ENCODE peak calls at places on chromosomes 6 and 20, in seven cellular contexts. I, J, O, U, K, F and P are unnamed samples.

GRCh38 chr6:150730801-150731445 is 131.2 kb downstream of the PLEKHG1 start:
- DNase-seq in I (no peak), J (no peak), O (no peak), U (no peak), K (no peak), F (no peak), P (no peak)

GRCh38 chr6:84568971-84569370 is 195.4 kb downstream of the TBX18 start:
- DNase-seq in I (no peak), J (no peak), O (no peak), U (no peak), K (no peak), F (no peak), P (no peak)

GRCh38 chr6:44925100-44925739 is 402.9 kb upstream of the RUNX2 start:
- DNase-seq in I (no peak), J (no peak), O (no peak), U (no peak), K (no peak), F (no peak), P (no peak)

GRCh38 chr6:4289770-4290320 is 154.5 kb upstream of the ECI2 start:
- DNase-seq in I (no peak), J (no peak), O (no peak), U (no peak), K (no peak), F (no peak), P (no peak)

GRCh38 chr20:37114012-37114411 is 18.2 kb upstream of the RBL1 start:
- DNase-seq in I (no peak), J (no peak), O (no peak), U (no peak), K (no peak), F (no peak), P (no peak)

GRCh38 chr6:167161895-167162467 is 4.2 kb upstream of the GPR31 start:
- DNase-seq in I (no peak), J (no peak), O (no peak), U (no peak), K (no peak), F (no peak), P (no peak)

GRCh38 chr6:129276986-129277385 is 394.0 kb downstream of the LAMA2 start:
- DNase-seq in I (no peak), J (no peak), O (no peak), U (no peak), K (no peak), F (no peak), P (no peak)

GRCh38 chr20:22776369-22776768 is 192.0 kb upstream of the FOXA2 start:
- DNase-seq in I (no peak), J (no peak), O (no peak), U (no peak), K (no peak), F (no peak), P (no peak)

GRCh38 chr20:46767127-46767761 is 57.8 kb downstream of the SLC2A10 start:
- DNase-seq in I (peak), J (peak), O (peak), U (no peak), K (no peak), F (no peak), P (no peak)

GRCh38 chr6:48176909-48177308 is 65.9 kb upstream of the PTCHD4 start:
- DNase-seq in I (no peak), J (no peak), O (no peak), U (no peak), K (no peak), F (no peak), P (no peak)

GRCh38 chr6:5672581-5673011 is 334.1 kb downstream of the NRN1 start:
- DNase-seq in I (no peak), J (peak), O (no peak), U (no peak), K (peak), F (no peak), P (peak)

GRCh38 chr20:22403860-22404608 is 180.3 kb downstream of the FOXA2 start:
- DNase-seq in I (no peak), J (no peak), O (no peak), U (no peak), K (no peak), F (no peak), P (no peak)

GRCh38 chr6:105839266-105839665 is 246.9 kb upstream of the PRDM1 start:
- DNase-seq in I (no peak), J (no peak), O (no peak), U (no peak), K (no peak), F (no peak), P (no peak)

GRCh38 chr6:109236140-109237081 is 141.1 kb downstream of the CEP57L1 start:
- DNase-seq in I (no peak), J (no peak), O (no peak), U (no peak), K (no peak), F (no peak), P (no peak)

GRCh38 chr20:54340667-54341081 is 132.8 kb downstream of the PFDN4 start:
- DNase-seq in I (no peak), J (no peak), O (no peak), U (no peak), K (no peak), F (no peak), P (no peak)

GRCh38 chr6:148164645-148165044 is 178.0 kb upstream of the SASH1 start:
- DNase-seq in I (no peak), J (no peak), O (no peak), U (no peak), K (no peak), F (no peak), P (no peak)

GRCh38 chr6:78868124-78868523 is 773 bp downstream of the IRAK1BP1 start:
- DNase-seq in I (no peak), J (no peak), O (no peak), U (no peak), K (no peak), F (no peak), P (no peak)

GRCh38 chr6:40903456-40903855 is 135.6 kb downstream of the UNC5CL start:
- DNase-seq in I (no peak), J (no peak), O (no peak), U (no peak), K (no peak), F (no peak), P (no peak)

GRCh38 chr6:4240148-4240547 is 104.8 kb upstream of the ECI2 start:
- DNase-seq in I (no peak), J (no peak), O (no peak), U (no peak), K (no peak), F (no peak), P (no peak)

GRCh38 chr6:163818719-163819118 is 404.2 kb downstream of the QKI start:
- DNase-seq in I (no peak), J (no peak), O (no peak), U (no peak), K (no peak), F (no peak), P (no peak)

GRCh38 chr20:51517839-51518238 is 24.7 kb downstream of the NFATC2 start:
- DNase-seq in I (no peak), J (no peak), O (no peak), U (no peak), K (no peak), F (no peak), P (no peak)

GRCh38 chr6:92231220-92231701 is 1188.1 kb downstream of the EPHA7 start:
- DNase-seq in I (no peak), J (no peak), O (no peak), U (no peak), K (no peak), F (no peak), P (no peak)

GRCh38 chr20:32470025-32470861 is 112.1 kb downstream of the ASXL1 start:
- DNase-seq in I (no peak), J (peak), O (no peak), U (no peak), K (peak), F (no peak), P (no peak)

GRCh38 chr6:107400748-107401147 is 58.6 kb downstream of the PDSS2 start:
- DNase-seq in I (no peak), J (no peak), O (no peak), U (no peak), K (no peak), F (no peak), P (no peak)

GRCh38 chr6:158286413-158286812 is 25.9 kb upstream of the TULP4 start:
- DNase-seq in I (no peak), J (no peak), O (no peak), U (no peak), K (no peak), F (no peak), P (no peak)

GRCh38 chr6:145798530-145798929 is 16.1 kb downstream of the FBXO30 start:
- DNase-seq in I (no peak), J (no peak), O (no peak), U (no peak), K (no peak), F (no peak), P (no peak)

GRCh38 chr20:17169575-17170136 is 57.2 kb upstream of the PCSK2 start:
- DNase-seq in I (no peak), J (no peak), O (no peak), U (no peak), K (peak), F (no peak), P (no peak)

GRCh38 chr6:10678456-10678855 is 16.0 kb downstream of the C6orf52 start:
- DNase-seq in I (peak), J (no peak), O (no peak), U (no peak), K (no peak), F (no peak), P (no peak)

GRCh38 chr6:38804368-38804767 is 89.3 kb downstream of the DNAH8 start:
- DNase-seq in I (no peak), J (no peak), O (no peak), U (no peak), K (no peak), F (no peak), P (no peak)

GRCh38 chr6:163790296-163790840 is 375.9 kb downstream of the QKI start:
- DNase-seq in I (no peak), J (no peak), O (no peak), U (no peak), K (no peak), F (no peak), P (no peak)

GRCh38 chr20:1835126-1835525 is 60.1 kb upstream of the SIRPA start:
- DNase-seq in I (no peak), J (no peak), O (no peak), U (no peak), K (no peak), F (no peak), P (no peak)

GRCh38 chr20:1841554-1842140 is 53.6 kb upstream of the SIRPA start:
- DNase-seq in I (peak), J (no peak), O (no peak), U (peak), K (peak), F (no peak), P (no peak)

GRCh38 chr20:1835531-1835930 is 59.7 kb upstream of the SIRPA start:
- DNase-seq in I (no peak), J (no peak), O (no peak), U (no peak), K (no peak), F (no peak), P (no peak)

GRCh38 chr20:1840865-1841553 is 54.2 kb upstream of the SIRPA start:
- DNase-seq in I (no peak), J (no peak), O (no peak), U (no peak), K (no peak), F (no peak), P (no peak)

DNA sequence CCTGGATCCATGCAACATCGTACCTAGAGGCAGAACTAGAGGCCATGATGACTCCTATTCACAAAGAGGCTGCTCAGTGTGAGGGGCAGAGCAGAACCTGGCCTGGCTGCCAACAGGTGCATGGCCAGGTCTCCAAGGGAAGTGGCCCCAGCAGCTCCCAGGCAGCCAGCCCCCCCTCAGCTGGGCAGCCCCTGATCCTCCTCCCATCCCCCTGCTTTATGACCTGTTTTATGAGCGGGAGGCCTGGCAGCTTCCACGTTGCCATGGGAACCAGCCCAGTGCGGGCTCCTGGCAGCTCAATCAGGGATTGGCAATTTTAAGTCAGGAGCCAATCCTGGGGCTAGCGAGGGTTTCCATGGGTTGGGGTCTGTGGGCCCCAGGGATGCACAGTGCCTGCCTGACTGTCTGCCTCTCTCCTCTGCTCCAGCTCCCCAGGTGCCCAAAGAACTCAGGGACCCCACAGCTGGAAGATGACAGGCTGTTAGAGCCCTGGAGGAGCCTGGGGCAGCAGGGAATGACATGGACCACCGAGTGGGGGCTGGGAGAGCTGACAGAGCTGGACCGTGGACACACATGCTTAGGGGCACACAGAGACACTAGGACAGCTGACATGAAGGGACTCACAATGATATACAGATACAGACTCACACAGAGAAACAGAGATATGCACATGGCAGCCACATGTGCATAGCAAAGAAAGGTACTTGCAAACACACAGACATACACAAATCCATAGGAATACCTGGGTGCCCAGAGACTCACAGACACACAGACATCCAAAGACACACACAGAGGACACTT is 56.5 kb upstream of the SIRPA start:
- DNase-seq in I (no peak), J (no peak), O (no peak), U (no peak), K (no peak), F (no peak), P (no peak)
- H3K4me3 ChIP-seq in I (no peak), J (no peak), O (no peak), U (no peak), K (no peak), F (no peak), P (no peak)

GRCh38 chr6:88532241-88532860 is 366.2 kb upstream of the CNR1 start:
- DNase-seq in I (no peak), J (no peak), O (no peak), U (no peak), K (no peak), F (no peak), P (no peak)

GRCh38 chr6:88538849-88539571 is 372.9 kb upstream of the CNR1 start:
- DNase-seq in I (no peak), J (no peak), O (no peak), U (no peak), K (no peak), F (no peak), P (no peak)

GRCh38 chr6:88536056-88536455 is 369.9 kb upstream of the CNR1 start:
- DNase-seq in I (no peak), J (no peak), O (no peak), U (no peak), K (peak), F (no peak), P (no peak)

GRCh38 chr6:88538130-88538706 is 372.1 kb upstream of the CNR1 start:
- DNase-seq in I (no peak), J (no peak), O (no peak), U (no peak), K (no peak), F (no peak), P (no peak)

GRCh38 chr6:88535296-88535695 is 369.1 kb upstream of the CNR1 start:
- DNase-seq in I (no peak), J (no peak), O (no peak), U (no peak), K (no peak), F (no peak), P (no peak)
- TF ChIP-seq POLR2A in I (no peak), J (no peak), O (no peak), U (no peak), K (no peak), F (no peak), P (no peak)

GRCh38 chr20:40970218-40970617 is 58.4 kb upstream of the TOP1 start:
- DNase-seq in I (no peak), J (no peak), O (no peak), U (no peak), K (no peak), F (no peak), P (no peak)
- TF ChIP-seq CTCF in I (no peak), J (no peak), O (no peak), U (no peak), K (no peak), F (no peak), P (no peak)

GRCh38 chr20:60254901-60255411 is 296.7 kb downstream of the CDH26 start:
- DNase-seq in I (no peak), J (no peak), O (no peak), U (no peak), K (peak), F (no peak), P (no peak)
- H3K4me3 ChIP-seq in I (no peak), J (no peak), O (no peak), U (no peak), K (no peak), F (no peak), P (no peak)

GRCh38 chr20:35171438-35171752 is 477 bp upstream of the PROCR start:
- DNase-seq in I (no peak), J (no peak), O (no peak), U (no peak), K (no peak), F (no peak), P (no peak)

GRCh38 chr20:35167787-35168186 is 4.1 kb upstream of the PROCR start:
- DNase-seq in I (no peak), J (no peak), O (no peak), U (no peak), K (no peak), F (no peak), P (no peak)

GRCh38 chr20:35165221-35166185 is 6.4 kb upstream of the PROCR start:
- DNase-seq in I (no peak), J (no peak), O (no peak), U (no peak), K (no peak), F (no peak), P (no peak)

GRCh38 chr20:35171753-35172433 is at the start of gene PROCR:
- DNase-seq in I (peak), J (peak), O (peak), U (peak), K (peak), F (peak), P (peak)

GRCh38 chr20:35166242-35166830 is 5.5 kb upstream of the PROCR start:
- DNase-seq in I (no peak), J (no peak), O (peak), U (no peak), K (peak), F (no peak), P (peak)
- TF ChIP-seq POLR2A in I (no peak), J (no peak), O (no peak), U (no peak), K (no peak), F (no peak), P (no peak)

GRCh38 chr6:33824461-33825154 is 20.8 kb upstream of the MLN start:
- DNase-seq in I (no peak), J (peak), O (no peak), U (no peak), K (peak), F (no peak), P (peak)

GRCh38 chr6:33820784-33821183 is 17.0 kb upstream of the MLN start:
- DNase-seq in I (no peak), J (no peak), O (no peak), U (no peak), K (no peak), F (no peak), P (no peak)

GRCh38 chr6:33823806-33824205 is 20.0 kb upstream of the MLN start:
- DNase-seq in I (no peak), J (no peak), O (no peak), U (no peak), K (no peak), F (no peak), P (no peak)

GRCh38 chr6:33820243-33820642 is 16.4 kb upstream of the MLN start:
- DNase-seq in I (no peak), J (no peak), O (no peak), U (no peak), K (no peak), F (no peak), P (no peak)

GRCh38 chr6:33822575-33823395 is 19.0 kb upstream of the MLN start:
- DNase-seq in I (no peak), J (peak), O (no peak), U (no peak), K (no peak), F (no peak), P (no peak)
- TF ChIP-seq CTCF in I (no peak), J (no peak), O (no peak), U (no peak), K (no peak), F (peak), P (no peak)

DNA sequence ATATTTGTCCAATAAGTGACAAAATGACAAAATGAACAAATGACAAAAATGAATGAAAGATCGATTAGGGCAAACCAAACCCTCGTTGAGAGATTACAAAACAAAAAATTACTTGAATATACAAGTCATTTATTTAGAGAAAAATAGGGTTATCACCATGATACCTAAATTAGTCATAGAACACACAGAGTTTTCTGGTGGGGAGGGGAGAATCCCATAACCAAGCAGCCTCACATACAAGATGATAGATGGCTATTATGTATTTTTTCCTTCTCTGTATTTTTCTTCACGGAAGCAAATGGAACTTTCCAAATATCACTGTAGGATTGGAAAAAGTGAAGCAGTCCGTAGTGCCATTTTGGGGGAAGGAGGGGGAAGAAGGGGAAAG is 28.5 kb upstream of the BMP6 start:
- DNase-seq in I (no peak), J (no peak), O (no peak), U (no peak), K (no peak), F (no peak), P (no peak)
- H3K4me3 ChIP-seq in I (no peak), J (no peak), O (no peak), U (no peak), K (no peak), F (no peak), P (no peak)

DNA sequence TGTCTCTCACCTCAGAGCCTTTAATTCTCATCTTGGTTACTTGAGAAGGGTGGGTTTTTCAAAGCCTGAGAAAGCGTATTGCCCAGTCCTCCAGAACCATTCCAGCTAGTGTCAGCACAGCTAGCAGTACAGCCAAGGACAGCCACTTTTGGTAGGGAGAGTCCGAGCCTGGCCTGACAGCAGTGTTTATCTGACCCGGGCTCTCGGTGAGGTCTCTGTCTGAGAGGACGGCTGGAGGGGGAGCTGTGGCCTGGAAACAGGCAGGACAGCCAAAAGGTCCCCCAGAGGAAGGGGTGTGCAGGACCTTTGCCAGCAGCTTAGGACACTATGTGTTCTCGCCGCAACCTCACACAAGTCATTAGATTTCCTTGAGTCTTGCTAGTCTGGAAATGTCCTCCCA is 38.8 kb downstream of the LYRM2 start:
- DNase-seq in I (no peak), J (no peak), O (no peak), U (no peak), K (peak), F (no peak), P (no peak)
- TF ChIP-seq POLR2A in I (no peak), J (no peak), O (no peak), U (no peak), K (no peak), F (no peak), P (no peak)

GRCh38 chr6:154448448-154449096 is 61.9 kb downstream of the CNKSR3 start:
- DNase-seq in I (no peak), J (peak), O (no peak), U (no peak), K (no peak), F (no peak), P (peak)
- TF ChIP-seq CTCF in I (no peak), J (no peak), O (no peak), U (no peak), K (peak), F (no peak), P (no peak)